ENCODE peak calls at places on chromosomes 3 and 15, in five cellular contexts. One of them, this sample, is unnamed.

GRCh38 chr15:50066202-50066601 is 52.8 kb downstream of the ATP8B4 start:
- DNase-seq in neural progenitor cell: no peak
- DNase-seq in HS-5: no peak
- DNase-seq in pons: no peak
- DNase-seq in SW480: no peak
- DNase-seq in this sample: no peak

GRCh38 chr3:125679258-125679657 is 84.0 kb upstream of the OSBPL11 start:
- DNase-seq in neural progenitor cell: no peak
- DNase-seq in HS-5: no peak
- DNase-seq in pons: no peak
- DNase-seq in SW480: no peak
- DNase-seq in this sample: no peak

GRCh38 chr3:76552653-76553052 is 487.2 kb upstream of the ROBO2 start:
- DNase-seq in neural progenitor cell: no peak
- DNase-seq in HS-5: no peak
- DNase-seq in pons: no peak
- DNase-seq in SW480: no peak
- DNase-seq in this sample: no peak

GRCh38 chr3:127103116-127103515 is 89.8 kb upstream of the PRR23E start:
- DNase-seq in neural progenitor cell: peak
- DNase-seq in HS-5: no peak
- DNase-seq in pons: no peak
- DNase-seq in SW480: no peak
- DNase-seq in this sample: no peak

GRCh38 chr15:90184786-90185704 is 16.1 kb upstream of the SEMA4B start:
- DNase-seq in neural progenitor cell: peak
- DNase-seq in HS-5: no peak
- DNase-seq in pons: peak
- DNase-seq in SW480: peak
- DNase-seq in this sample: no peak

GRCh38 chr3:102687851-102688555 is 253.2 kb downstream of the ZPLD1 start:
- DNase-seq in neural progenitor cell: peak
- DNase-seq in HS-5: no peak
- DNase-seq in pons: no peak
- DNase-seq in SW480: no peak
- DNase-seq in this sample: no peak

GRCh38 chr3:53082736-53083135 is 36.9 kb upstream of the SFMBT1 start:
- DNase-seq in neural progenitor cell: no peak
- DNase-seq in HS-5: no peak
- DNase-seq in pons: no peak
- DNase-seq in SW480: no peak
- DNase-seq in this sample: no peak

GRCh38 chr3:128969993-128970740 is 23.7 kb downstream of the CFAP92 start:
- DNase-seq in neural progenitor cell: peak
- DNase-seq in HS-5: no peak
- DNase-seq in pons: peak
- DNase-seq in SW480: peak
- DNase-seq in this sample: no peak

GRCh38 chr3:65539620-65540019 is 499.1 kb downstream of the MAGI1 start:
- DNase-seq in neural progenitor cell: peak
- DNase-seq in HS-5: no peak
- DNase-seq in pons: no peak
- DNase-seq in SW480: no peak
- DNase-seq in this sample: no peak

GRCh38 chr3:294096-294495 is 97.5 kb downstream of the CHL1 start:
- DNase-seq in neural progenitor cell: no peak
- DNase-seq in HS-5: no peak
- DNase-seq in pons: no peak
- DNase-seq in SW480: no peak
- DNase-seq in this sample: no peak

GRCh38 chr15:35151381-35151780 is 66.3 kb upstream of the NANOGP8 start:
- DNase-seq in neural progenitor cell: no peak
- DNase-seq in HS-5: no peak
- DNase-seq in pons: no peak
- DNase-seq in SW480: no peak
- DNase-seq in this sample: no peak

GRCh38 chr3:150055332-150055731 is 84.6 kb upstream of the PFN2 start:
- DNase-seq in neural progenitor cell: no peak
- DNase-seq in HS-5: no peak
- DNase-seq in pons: no peak
- DNase-seq in SW480: no peak
- DNase-seq in this sample: no peak

GRCh38 chr3:178291555-178291954 is 244.7 kb upstream of the KCNMB2 start:
- DNase-seq in neural progenitor cell: no peak
- DNase-seq in HS-5: no peak
- DNase-seq in pons: no peak
- DNase-seq in SW480: no peak
- DNase-seq in this sample: no peak